ENCODE peak calls at places on chromosomes 1 and 21, in eight cellular contexts. A, W, Y, E, Q, N, H and R are unnamed samples.

GRCh38 chr21:44934797-44935532 is 4.9 kb upstream of the SLX9 start:
- DNase-seq in N (no peak), A (peak; percentile 24), H (no peak), W (no peak), E (no peak), Q (no peak), Y (no peak), R (no peak)

GRCh38 chr1:45815667-45816458 is 12.5 kb downstream of the MAST2 start:
- DNase-seq in E (no peak), H (no peak), Y (no peak), Q (no peak), A (no peak), W (no peak), N (no peak), R (no peak)

GRCh38 chr1:6349254-6349943 is 44.2 kb downstream of the ACOT7 start:
- DNase-seq in H (no peak), A (no peak), W (no peak), Y (no peak), N (no peak), E (no peak), Q (no peak), R (no peak)

GRCh38 chr1:158124034-158124433 is 56.7 kb upstream of the CD1D start:
- DNase-seq in W (no peak), N (no peak), Y (no peak), E (no peak), H (no peak), A (no peak), Q (no peak), R (no peak)

GRCh38 chr1:22414244-22414751 is 37.4 kb upstream of the ZBTB40 start:
- DNase-seq in Q (no peak), E (peak; percentile 63), N (no peak), A (no peak), H (no peak), Y (no peak), W (no peak), R (no peak)

GRCh38 chr1:61448017-61448383 is 276.9 kb downstream of the TM2D1 start:
- DNase-seq in A (no peak), W (no peak), E (no peak), Y (no peak), Q (no peak), H (no peak), N (no peak), R (no peak)

GRCh38 chr1:61452354-61452990 is 272.5 kb downstream of the TM2D1 start:
- DNase-seq in E (no peak), Q (no peak), A (no peak), Y (no peak), N (no peak), H (no peak), W (no peak), R (peak; percentile 83)

GRCh38 chr1:43977376-43978263 is 1.4 kb upstream of the B4GALT2 start:
- DNase-seq in A (no peak), W (no peak), E (no peak), H (no peak), N (no peak), Q (peak; percentile 68), Y (no peak), R (no peak)

GRCh38 chr1:156337888-156338179 is 258 bp downstream of the CCT3 start:
- DNase-seq in A (no peak), E (no peak), Q (no peak), W (no peak), H (no peak), Y (no peak), N (no peak), R (no peak)